ENCODE peak calls at places on chromosomes 12 and 14, in seven cellular contexts. O is sigmoid colon; R is cardiac fibroblast; Y is bronchial epithelial cell; W is CD8-positive, alpha-beta T cell; Q is OCI-LY7; B is lung. T is an unnamed sample.

GRCh38 chr12:10361622-10362021 is 28.2 kb downstream of the KLRK1 start:
- DNase-seq in B (no peak), Y (peak; percentile 81), R (peak; percentile 80), O (no peak), W (no peak), Q (no peak), T (no peak)

GRCh38 chr12:53190108-53190729 is 9.5 kb upstream of the CSAD start:
- DNase-seq in O (peak; percentile 86), B (no peak), W (no peak), Y (peak; percentile 51), Q (peak; percentile 57), R (peak; percentile 76), T (no peak)

GRCh38 chr12:45130881-45131281 is 80.0 kb upstream of the DBX2 start:
- DNase-seq in O (peak; percentile 52), B (no peak), Y (peak; percentile 69), W (no peak), Q (peak; percentile 53), R (peak; percentile 78), T (no peak)

GRCh38 chr14:94455928-94456327 is 3.3 kb upstream of the SERPINA11 start:
- DNase-seq in B (no peak), Q (no peak), O (no peak), Y (no peak), W (no peak), R (no peak), T (no peak)

GRCh38 chr12:108689314-108690190 is 41.8 kb downstream of the CORO1C start:
- DNase-seq in O (peak; percentile 80), Q (peak; percentile 45), B (no peak), W (no peak), R (peak; percentile 64), Y (no peak), T (no peak)

GRCh38 chr12:89064780-89065179 is 287.5 kb downstream of the DUSP6 start:
- DNase-seq in O (no peak), R (no peak), B (no peak), W (no peak), Y (peak; percentile 96), Q (no peak), T (no peak)

GRCh38 chr14:51807355-51807754 is 53.1 kb upstream of the GNG2 start:
- DNase-seq in O (peak; percentile 71), B (no peak), Q (no peak), W (no peak), R (no peak), Y (no peak), T (no peak)

GRCh38 chr14:35438910-35439713 is 34.6 kb upstream of the NFKBIA start:
- DNase-seq in B (no peak), Y (no peak), Q (peak; percentile 61), O (no peak), R (peak; percentile 22), W (no peak), T (no peak)

GRCh38 chr14:76954791-76955190 is 73.7 kb downstream of the IRF2BPL start:
- DNase-seq in Q (no peak), W (no peak), Y (no peak), O (no peak), B (no peak), R (peak; percentile 66), T (no peak)

GRCh38 chr12:81992461-81992860 is 233.3 kb upstream of the PPFIA2 start:
- DNase-seq in R (peak; percentile 2), W (no peak), B (no peak), Q (no peak), Y (peak; percentile 20), O (no peak), T (no peak)

GRCh38 chr14:90514015-90514398 is 117.2 kb downstream of the CALM1 start:
- DNase-seq in B (no peak), R (no peak), O (no peak), Q (no peak), W (no peak), Y (no peak), T (no peak)

GRCh38 chr14:100290607-100291304 is 15.5 kb downstream of the SLC25A29 start:
- DNase-seq in O (no peak), Y (no peak), W (no peak), B (no peak), Q (no peak), R (no peak), T (no peak)

GRCh38 chr14:50897658-50898175 is 25.9 kb downstream of the ABHD12B start:
- DNase-seq in W (no peak), O (no peak), Q (no peak), Y (no peak), R (no peak), B (no peak), T (no peak)

GRCh38 chr14:76776306-76777251 is 15.3 kb downstream of the VASH1 start:
- DNase-seq in B (no peak), W (no peak), R (no peak), Q (peak; percentile 23), O (peak; percentile 55), Y (no peak), T (no peak)

GRCh38 chr12:124098887-124099286 is 125.9 kb downstream of the ZNF664 start:
- DNase-seq in Y (no peak), R (no peak), B (no peak), O (no peak), Q (no peak), W (no peak), T (no peak)

GRCh38 chr12:123621101-123621500 is 12.4 kb downstream of the EIF2B1 start:
- DNase-seq in W (no peak), Y (no peak), B (no peak), Q (no peak), O (no peak), R (no peak), T (no peak)

GRCh38 chr12:93892431-93893210 is 215.4 kb downstream of the CRADD start:
- DNase-seq in Y (no peak), Q (no peak), R (no peak), W (no peak), B (no peak), O (no peak), T (peak; percentile 65)

GRCh38 chr12:93896962-93897361 is 219.8 kb downstream of the CRADD start:
- DNase-seq in W (no peak), Y (no peak), B (no peak), Q (no peak), R (no peak), O (no peak), T (peak; percentile 34)

GRCh38 chr12:93896427-93896826 is 219.3 kb downstream of the CRADD start:
- DNase-seq in O (no peak), Q (peak; percentile 2), B (no peak), R (peak; percentile 32), Y (no peak), W (no peak), T (no peak)

GRCh38 chr12:93894391-93895095 is 217.4 kb downstream of the CRADD start:
- DNase-seq in O (peak; percentile 94), Q (no peak), B (peak; percentile 43), Y (no peak), W (no peak), R (peak; percentile 94), T (peak; percentile 83)

DNA sequence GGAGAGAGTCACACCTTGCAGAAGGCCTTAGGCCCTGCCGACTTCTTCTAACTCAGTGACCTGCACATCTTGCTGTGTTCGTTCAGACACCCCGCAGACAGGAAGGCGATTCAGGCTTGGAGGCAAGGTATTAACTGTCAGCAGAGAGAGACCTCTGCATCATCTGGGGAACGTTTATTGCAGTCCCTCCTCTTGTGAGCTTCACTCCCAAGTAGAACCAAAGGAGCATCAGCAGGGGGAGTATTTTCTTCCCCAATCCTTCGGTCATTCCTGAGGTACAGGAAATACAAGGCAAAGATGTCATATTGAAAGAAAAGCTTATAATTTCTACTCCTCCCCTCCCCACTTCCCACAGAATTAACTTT is 217.9 kb downstream of the CRADD start:
- DNase-seq in B (no peak), Q (no peak), O (no peak), W (no peak), R (peak; percentile 84), Y (no peak), T (no peak)
- TF ChIP-seq CTCF in B (no peak), Q (no peak), O (no peak), W (no peak), R (peak; percentile 17), Y (no peak), T (peak; percentile 35)

GRCh38 chr12:66036317-66036716 is 94.2 kb downstream of the LLPH start:
- DNase-seq in Q (no peak), W (no peak), B (no peak), R (peak; percentile 88), Y (peak; percentile 99), O (no peak), T (peak; percentile 85)
- TF ChIP-seq CTCF in Q (no peak), W (no peak), B (no peak), R (peak; percentile 8), Y (peak; percentile 25), O (no peak), T (peak; percentile 14)

GRCh38 chr12:4736048-4736447 is 15.8 kb downstream of the GALNT8 start:
- DNase-seq in R (no peak), B (no peak), Q (no peak), W (no peak), Y (no peak), O (no peak), T (no peak)
- TF ChIP-seq CTCF in R (no peak), B (no peak), Q (no peak), W (no peak), Y (no peak), O (no peak), T (no peak)

GRCh38 chr14:69571879-69572633 is 2.6 kb downstream of the CCDC177 start:
- DNase-seq in B (no peak), W (no peak), Y (peak; percentile 44), O (no peak), Q (peak; percentile 6), R (peak; percentile 33), T (no peak)
- TF ChIP-seq CTCF in B (no peak), W (no peak), Y (no peak), O (no peak), Q (no peak), R (no peak), T (no peak)